ENCODE peak calls at places on chromosomes 16 and 17, in five cellular contexts. R is AG04450, C is WTC11, G is AG09309, J is HFFc6. N is an unnamed sample.

GRCh38 chr16:19184823-19185509 is 16.9 kb downstream of the SYT17 start:
- DNase-seq in R (no peak), C (peak; percentile 36), G (no peak), J (no peak), N (no peak)

GRCh38 chr16:3356118-3356517 is 429 bp downstream of the OR2C1 start:
- DNase-seq in R (no peak), C (no peak), G (no peak), J (no peak), N (no peak)

GRCh38 chr17:82486186-82487084 is 27.9 kb downstream of the NARF start:
- DNase-seq in R (no peak), C (no peak), G (no peak), J (no peak), N (no peak)

GRCh38 chr17:82346342-82347300 is 12.4 kb upstream of the TEX19 start:
- DNase-seq in R (no peak), C (no peak), G (no peak), J (no peak), N (no peak)

GRCh38 chr17:42680331-42680808 is 1.3 kb downstream of the CCR10 start:
- DNase-seq in R (no peak), C (no peak), G (no peak), J (peak; percentile 11), N (no peak)

GRCh38 chr17:76370261-76370993 is 14.0 kb upstream of the SPHK1 start:
- DNase-seq in R (peak; percentile 80), C (no peak), G (peak; percentile 92), J (peak; percentile 97), N (no peak)

GRCh38 chr17:63993368-63993990 is 4.7 kb upstream of the PRR29 start:
- DNase-seq in R (no peak), C (no peak), G (no peak), J (no peak), N (no peak)

GRCh38 chr17:31296156-31296555 is 883 bp downstream of the OMG start:
- DNase-seq in R (no peak), C (no peak), G (no peak), J (no peak), N (no peak)

GRCh38 chr16:28930652-28931051 is 1.1 kb upstream of the CD19 start:
- DNase-seq in R (no peak), C (no peak), G (no peak), J (no peak), N (no peak)

GRCh38 chr17:68455756-68456528 is 1.4 kb downstream of the WIPI1 start:
- DNase-seq in R (no peak), C (no peak), G (peak; percentile 90), J (peak; percentile 62), N (no peak)

GRCh38 chr16:85393674-85394510 is 219.2 kb upstream of the GSE1 start:
- DNase-seq in R (no peak), C (peak; percentile 89), G (no peak), J (peak; percentile 17), N (no peak)

GRCh38 chr17:39132192-39132600 is 19.2 kb downstream of the PLXDC1 start:
- DNase-seq in R (peak; percentile 44), C (no peak), G (no peak), J (peak; percentile 88), N (no peak)

GRCh38 chr17:74288785-74289184 is 14.8 kb downstream of the DNAI2 start:
- DNase-seq in R (no peak), C (no peak), G (no peak), J (no peak), N (no peak)

GRCh38 chr17:14198013-14198412 is 38.6 kb downstream of the CDRT15 start:
- DNase-seq in R (no peak), C (no peak), G (no peak), J (no peak), N (no peak)

GRCh38 chr17:68198931-68199836 is 48.7 kb upstream of the AMZ2 start:
- DNase-seq in R (no peak), C (peak; percentile 58), G (no peak), J (no peak), N (no peak)

GRCh38 chr16:66979011-66979717 is 9.2 kb upstream of the CES4A start:
- DNase-seq in R (no peak), C (no peak), G (no peak), J (no peak), N (no peak)

GRCh38 chr16:84992700-84993075 is 18.6 kb downstream of the ZDHHC7 start:
- DNase-seq in R (no peak), C (no peak), G (no peak), J (no peak), N (no peak)

GRCh38 chr16:57592591-57593003 is 35.8 kb upstream of the ADGRG1 start:
- DNase-seq in R (no peak), C (no peak), G (no peak), J (no peak), N (no peak)

GRCh38 chr16:8108991-8109509 is 481.3 kb downstream of the TMEM114 start:
- DNase-seq in R (no peak), C (no peak), G (no peak), J (no peak), N (no peak)

GRCh38 chr16:87330646-87331045 is 13.5 kb upstream of the C16orf95 start:
- DNase-seq in R (no peak), C (no peak), G (no peak), J (no peak), N (no peak)

GRCh38 chr16:49592507-49593422 is 219.2 kb downstream of the C16orf78 start:
- DNase-seq in R (no peak), C (peak; percentile 72), G (no peak), J (no peak), N (no peak)

GRCh38 chr17:46817901-46818209 is 637 bp downstream of the WNT3 start:
- DNase-seq in R (no peak), C (no peak), G (no peak), J (no peak), N (no peak)

GRCh38 chr17:7887038-7887481 is 1.5 kb upstream of the CHD3 start:
- DNase-seq in R (no peak), C (no peak), G (no peak), J (no peak), N (no peak)

GRCh38 chr17:78478757-78479297 is 98.4 kb downstream of the DNAH17 start:
- DNase-seq in R (no peak), C (no peak), G (no peak), J (no peak), N (no peak)

GRCh38 chr17:3551189-3551588 is 6.4 kb downstream of the TRPV3 start:
- DNase-seq in R (no peak), C (no peak), G (no peak), J (no peak), N (no peak)

GRCh38 chr16:77564791-77565390 is 130.1 kb upstream of the ADAMTS18 start:
- DNase-seq in R (no peak), C (no peak), G (no peak), J (no peak), N (no peak)

GRCh38 chr16:19131809-19132777 is 18.3 kb downstream of the ITPRIPL2 start:
- DNase-seq in R (no peak), C (no peak), G (no peak), J (no peak), N (no peak)

GRCh38 chr17:27385626-27386025 is 70.6 kb upstream of the KSR1 start:
- DNase-seq in R (no peak), C (no peak), G (no peak), J (no peak), N (no peak)

GRCh38 chr17:72613411-72614292 is 478.8 kb downstream of the SLC39A11 start:
- DNase-seq in R (no peak), C (no peak), G (no peak), J (peak; percentile 53), N (no peak)

GRCh38 chr17:59753522-59754467 is 46.3 kb downstream of the VMP1 start:
- DNase-seq in R (peak; percentile 84), C (no peak), G (peak; percentile 73), J (peak; percentile 84), N (no peak)